ENCODE peak calls at places on chromosome 16, in six cellular contexts. G is lower lobe of right lung, D is tibial nerve, V is hepatocyte, F is upper lobe of right lung, U is ovary. B is an unnamed sample.
A peak's percentile ranks its signal among the peaks of the same experiment; 100 is the strongest.

GRCh38 chr16:72829846-72830620 is 217.9 kb downstream of the ZFHX3 start:
- DNase-seq in G (no peak), D (no peak), V (no peak), F (no peak), U (no peak), B (no peak)

GRCh38 chr16:27759301-27759871 is 209.4 kb downstream of the KATNIP start:
- DNase-seq in G (peak; percentile 32), D (no peak), V (no peak), F (no peak), U (no peak), B (no peak)

GRCh38 chr16:17561056-17561455 is 90.3 kb upstream of the XYLT1 start:
- DNase-seq in G (no peak), D (no peak), V (no peak), F (no peak), U (no peak), B (no peak)

GRCh38 chr16:28187595-28188004 is 24.2 kb downstream of the XPO6 start:
- DNase-seq in G (no peak), D (no peak), V (no peak), F (no peak), U (no peak), B (no peak)

GRCh38 chr16:85990861-85991301 is 91.9 kb downstream of the IRF8 start:
- DNase-seq in G (no peak), D (no peak), V (no peak), F (no peak), U (no peak), B (no peak)

GRCh38 chr16:81885976-81886586 is 107.0 kb downstream of the PLCG2 start:
- DNase-seq in G (no peak), D (no peak), V (peak; percentile 49), F (no peak), U (no peak), B (no peak)

GRCh38 chr16:79601092-79601977 is 798 bp upstream of the MAF start:
- DNase-seq in G (peak; percentile 65), D (no peak), V (peak; percentile 84), F (peak; percentile 80), U (peak; percentile 67), B (no peak)

GRCh38 chr16:28986492-28986891 is 1.6 kb downstream of the LAT start:
- DNase-seq in G (no peak), D (no peak), V (no peak), F (no peak), U (no peak), B (no peak)

GRCh38 chr16:1071561-1072225 is 854 bp upstream of the SSTR5 start:
- DNase-seq in G (no peak), D (no peak), V (no peak), F (no peak), U (no peak), B (no peak)

GRCh38 chr16:921321-921905 is 49.4 kb downstream of the LMF1 start:
- DNase-seq in G (no peak), D (no peak), V (no peak), F (no peak), U (no peak), B (no peak)

GRCh38 chr16:5024632-5025031 is 9.1 kb downstream of the NAGPA start:
- DNase-seq in G (no peak), D (no peak), V (no peak), F (no peak), U (no peak), B (no peak)

GRCh38 chr16:12480916-12481315 is 322.8 kb downstream of the CPPED1 start:
- DNase-seq in G (no peak), D (no peak), V (no peak), F (peak; percentile 6), U (no peak), B (no peak)

GRCh38 chr16:87463722-87464690 is 28.8 kb downstream of the ZCCHC14 start:
- DNase-seq in G (no peak), D (no peak), V (peak; percentile 42), F (no peak), U (peak; percentile 42), B (no peak)

GRCh38 chr16:8167436-8167835 is 422.9 kb downstream of the TMEM114 start:
- DNase-seq in G (no peak), D (no peak), V (no peak), F (no peak), U (no peak), B (no peak)

GRCh38 chr16:78249056-78249455 is 149.6 kb downstream of the WWOX start:
- DNase-seq in G (peak; percentile 70), D (no peak), V (peak; percentile 81), F (peak; percentile 77), U (no peak), B (no peak)

GRCh38 chr16:84630009-84630408 is 12.1 kb upstream of the COTL1 start:
- DNase-seq in G (no peak), D (no peak), V (no peak), F (no peak), U (no peak), B (no peak)

GRCh38 chr16:84629580-84629979 is 11.7 kb upstream of the COTL1 start:
- DNase-seq in G (no peak), D (no peak), V (no peak), F (no peak), U (no peak), B (no peak)

GRCh38 chr16:84630446-84631152 is 12.7 kb upstream of the COTL1 start:
- DNase-seq in G (no peak), D (no peak), V (no peak), F (no peak), U (no peak), B (no peak)

GRCh38 chr16:84625556-84625955 is 7.7 kb upstream of the COTL1 start:
- DNase-seq in G (no peak), D (no peak), V (no peak), F (no peak), U (no peak), B (no peak)

DNA sequence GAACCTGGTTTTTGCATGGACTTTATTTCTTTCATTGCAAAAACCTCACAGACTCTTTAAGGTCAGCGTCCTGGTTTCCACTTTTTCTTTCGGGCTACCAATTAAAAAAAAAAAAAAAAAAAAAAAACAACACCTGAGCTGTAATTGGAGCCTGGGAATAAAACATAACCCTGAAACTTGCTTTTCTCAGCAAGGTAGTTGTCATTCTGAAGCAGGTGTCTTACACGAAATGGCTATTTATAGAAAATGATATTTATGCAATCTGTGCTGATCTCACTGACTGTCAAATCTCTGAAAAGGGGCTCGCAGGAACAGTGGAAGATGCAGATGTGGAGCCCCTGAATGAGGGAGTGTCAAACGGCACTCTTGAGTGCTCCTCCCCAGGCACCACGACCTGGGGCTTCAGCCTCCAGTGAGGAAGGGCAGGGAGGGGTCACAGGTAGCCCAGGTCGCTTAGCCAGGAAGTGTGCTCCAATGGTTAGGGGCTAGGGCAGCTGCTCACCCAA is 10.4 kb upstream of the COTL1 start:
- DNase-seq in G (no peak), D (no peak), V (no peak), F (no peak), U (no peak), B (no peak)
- H3K27ac ChIP-seq in G (no peak overlapping the region), D (no peak overlapping the region), V (no peak overlapping the region), F (no peak overlapping the region), U (no peak overlapping the region), B (no peak overlapping the region)

GRCh38 chr16:57255686-57256415 is 10.8 kb downstream of the ARL2BP start:
- DNase-seq in G (no peak), D (no peak), V (no peak), F (no peak), U (no peak), B (no peak)
- H3K27ac ChIP-seq in G (no peak overlapping the region), D (no peak overlapping the region), V (no peak overlapping the region), F (no peak overlapping the region), U (no peak overlapping the region), B (no peak overlapping the region)

DNA sequence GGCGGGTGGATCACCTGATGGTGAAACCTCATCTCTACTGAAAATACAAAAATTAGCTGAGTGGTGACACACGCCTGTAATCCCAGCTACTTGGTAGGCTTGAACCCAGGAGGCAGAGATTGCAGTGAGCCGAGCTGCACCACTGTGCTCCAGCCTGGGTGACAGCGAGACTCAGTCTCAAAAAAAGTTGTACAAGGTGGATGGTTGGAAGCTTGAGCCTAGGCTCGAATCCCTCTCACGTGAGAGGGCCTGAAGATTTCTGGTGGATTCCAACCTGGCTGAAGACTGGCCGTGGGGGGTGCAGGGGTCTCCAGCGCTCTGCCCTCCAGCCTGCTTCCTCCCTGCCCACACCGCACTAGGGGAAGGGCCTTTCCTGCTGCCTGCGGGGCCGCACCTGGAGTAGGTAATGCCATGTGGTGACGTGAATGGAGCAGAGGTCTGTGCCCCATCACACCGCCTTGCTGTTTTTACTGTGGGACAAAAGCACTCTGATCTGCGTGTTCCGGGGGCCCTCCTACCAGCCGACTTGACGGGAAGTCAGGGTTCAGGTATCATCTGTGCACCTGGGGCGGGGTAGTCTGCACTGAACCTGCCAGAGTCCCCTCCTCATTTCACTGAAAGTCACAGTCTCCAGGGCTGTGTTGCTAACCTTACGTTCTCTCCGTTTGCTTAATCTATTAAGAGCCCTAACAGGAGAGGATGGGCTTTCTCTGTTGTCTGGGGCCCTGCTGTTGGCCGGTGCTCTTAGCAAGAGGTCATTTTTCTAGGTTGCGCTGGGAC is 4.2 kb downstream of the RPL13 start:
- DNase-seq in G (no peak), D (no peak), V (no peak), F (no peak), U (no peak), B (no peak)
- H3K27ac ChIP-seq in G (no peak overlapping the region), D (no peak overlapping the region), V (peak overlapping the region; percentile 1), F (no peak overlapping the region), U (no peak overlapping the region), B (no peak overlapping the region)

GRCh38 chr16:69725480-69726312 is 664 bp downstream of the NQO1 start:
- DNase-seq in G (no peak), D (no peak), V (no peak), F (peak; percentile 53), U (no peak), B (no peak)

GRCh38 chr16:69721441-69721957 is 4.9 kb downstream of the NQO1 start:
- DNase-seq in G (no peak), D (no peak), V (no peak), F (no peak), U (no peak), B (no peak)

GRCh38 chr16:69726313-69727060 is at the start of gene NQO1:
- DNase-seq in G (peak; percentile 97), D (peak; percentile 86), V (peak; percentile 95), F (peak; percentile 97), U (peak; percentile 88), B (peak; percentile 87)

GRCh38 chr16:69724981-69725479 is 1.3 kb downstream of the NQO1 start:
- DNase-seq in G (no peak), D (no peak), V (no peak), F (no peak), U (peak; percentile 5), B (no peak)

GRCh38 chr16:69724414-69724873 is 1.9 kb downstream of the NQO1 start:
- DNase-seq in G (no peak), D (no peak), V (no peak), F (no peak), U (peak; percentile 2), B (no peak)
- H3K27ac ChIP-seq in G (no peak overlapping the region), D (no peak overlapping the region), V (peak overlapping the region; percentile 87), F (peak overlapping the region; percentile 88), U (no peak overlapping the region), B (peak overlapping the region; percentile 36)

DNA sequence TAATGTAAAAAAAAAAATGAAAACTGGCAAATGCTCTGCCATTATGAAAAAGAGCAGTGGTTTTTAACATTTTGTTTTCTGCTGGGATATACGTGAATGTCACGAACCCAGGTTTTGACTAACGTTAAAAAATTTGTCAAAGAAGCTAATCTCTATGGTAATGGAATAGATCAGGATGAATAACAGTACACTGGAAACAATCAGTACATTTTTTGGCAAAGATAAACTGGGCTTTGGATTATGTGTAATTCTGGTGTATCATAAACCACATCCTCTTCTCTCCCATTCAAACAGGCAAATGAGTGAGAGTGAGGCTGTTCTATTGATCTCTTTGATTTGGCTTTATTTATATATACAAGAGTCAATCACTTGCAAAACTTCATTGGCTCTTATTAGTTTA is 207.0 kb upstream of the IRX3 start:
- DNase-seq in G (no peak), D (no peak), V (no peak), F (no peak), U (no peak), B (no peak)
- H3K27ac ChIP-seq in G (no peak overlapping the region), D (no peak overlapping the region), V (no peak overlapping the region), F (no peak overlapping the region), U (no peak overlapping the region), B (no peak overlapping the region)

B was measured in caudate nucleus.